ENCODE peak calls at places on chromosomes 4 and X, in six cellular contexts. G is AG08396; O is NCI-H1092 treated with DMSO at 0.1 percent for 48 hours; K is occipital lobe; B is EL; J is T-helper 2 cell treated with Interferon-gamma antibody and Interleukin-4, amounts not matched to agents 5 μg/mL and 100 μg/mL, for 36 hours. H is an unnamed sample.

GRCh38 chr4:184293552-184293951 is 75.9 kb upstream of the ENPP6 start:
- DNase-seq in J (no peak), B (no peak), O (no peak), K (no peak), G (no peak), H (no peak)

GRCh38 chrX:105282077-105282476 is 61.6 kb upstream of the TEX13A start:
- DNase-seq in G (no peak), K (no peak), J (no peak), O (no peak), B (no peak), H (no peak)

GRCh38 chr4:41594439-41594838 is 56.5 kb downstream of the LIMCH1 start:
- DNase-seq in G (no peak), K (peak), J (no peak), O (no peak), B (no peak), H (no peak)

GRCh38 chrX:147910607-147911006 is 1.1 kb upstream of the FMR1 start:
- DNase-seq in J (no peak), G (no peak), K (no peak), B (no peak), O (no peak), H (no peak)

GRCh38 chrX:69036674-69037573 is 128.3 kb downstream of the PJA1 start:
- DNase-seq in B (no peak), G (no peak), J (no peak), O (no peak), K (no peak), H (no peak)

GRCh38 chr4:94413085-94413685 is 38.6 kb upstream of the PDLIM5 start:
- DNase-seq in B (peak), G (no peak), K (no peak), O (no peak), J (no peak), H (no peak)

GRCh38 chrX:56796641-56797395 is 67.8 kb downstream of the NBDY start:
- DNase-seq in O (no peak), J (no peak), G (no peak), K (no peak), B (no peak), H (no peak)

GRCh38 chrX:95383778-95384177 is 1300.9 kb upstream of the DIAPH2 start:
- DNase-seq in O (no peak), J (no peak), B (no peak), G (no peak), K (no peak), H (no peak)

GRCh38 chrX:53713987-53714579 is 27.6 kb upstream of the HUWE1 start:
- DNase-seq in J (no peak), O (no peak), G (no peak), K (no peak), B (no peak), H (no peak)

GRCh38 chr4:73311428-73311827 is 52.8 kb upstream of the ANKRD17 start:
- DNase-seq in O (peak), G (peak), B (peak), K (no peak), J (no peak), H (peak)

H was measured in foreskin melanocyte.